ENCODE peak calls at places on chromosomes 2 and 18, in eight cellular contexts. N is upper lobe of left lung, V is GM23338, Z is GM12878, A is Panc1, C is HepG2, J is K562, I is HCT116. H is an unnamed sample. For H3K27me3, the result is how much of the 10 kb centered on the place peaks cover.

GRCh38 chr2:24439971-24440340 is 51.1 kb upstream of the NCOA1 start:
- ATAC-seq in N (no peak), V (no peak), Z (no peak), A (no peak), C (no peak), J (peak), I (no peak), H (no peak)

GRCh38 chr2:188404341-188405004 is 112.8 kb downstream of the GULP1 start:
- ATAC-seq in N (peak), V (no peak), Z (no peak), A (no peak), C (no peak), J (no peak), I (no peak), H (peak)

GRCh38 chr18:52367962-52368745 is 28.2 kb downstream of the DCC start:
- ATAC-seq in N (no peak), V (no peak), Z (no peak), A (no peak), C (no peak), J (no peak), I (no peak), H (no peak)

GRCh38 chr2:31327505-31327904 is 87.0 kb downstream of the XDH start:
- ATAC-seq in N (no peak), V (no peak), Z (no peak), A (no peak), C (no peak), J (no peak), I (no peak), H (no peak)

GRCh38 chr2:36352024-36352398 is 3.6 kb upstream of the CRIM1 start:
- ATAC-seq in N (peak), V (no peak), Z (peak), A (no peak), C (no peak), J (peak), I (peak), H (no peak)

GRCh38 chr2:146220957-146221356 is 1623.9 kb upstream of the ACVR2A start:
- ATAC-seq in N (no peak), V (no peak), Z (peak), A (no peak), C (no peak), J (no peak), I (no peak), H (no peak)

GRCh38 chr2:152655880-152656279 is 61.4 kb downstream of the PRPF40A start:
- ATAC-seq in N (no peak), V (no peak), Z (peak), A (no peak), C (no peak), J (no peak), I (no peak), H (no peak)

GRCh38 chr2:127146820-127147502 is 40.0 kb upstream of the BIN1 start:
- ATAC-seq in N (no peak), V (no peak), Z (no peak), A (no peak), C (no peak), J (no peak), I (no peak), H (no peak)

GRCh38 chr2:232615339-232615738 is 18.1 kb upstream of the EFHD1 start:
- ATAC-seq in N (no peak), V (no peak), Z (no peak), A (no peak), C (no peak), J (no peak), I (no peak), H (no peak)

GRCh38 chr2:206424134-206424533 is 19.2 kb upstream of the ADAM23 start:
- ATAC-seq in N (no peak), V (no peak), Z (no peak), A (no peak), C (no peak), J (no peak), I (no peak), H (no peak)

GRCh38 chr2:228059735-228060134 is 121.8 kb downstream of the SPHKAP start:
- ATAC-seq in N (no peak), V (no peak), Z (no peak), A (no peak), C (no peak), J (no peak), I (no peak), H (no peak)

GRCh38 chr18:22839488-22839930 is 93.6 kb upstream of the RBBP8 start:
- ATAC-seq in N (no peak), V (no peak), Z (peak), A (no peak), C (no peak), J (no peak), I (no peak), H (no peak)

GRCh38 chr2:12686708-12687107 is 30.0 kb upstream of the TRIB2 start:
- ATAC-seq in N (no peak), V (no peak), Z (no peak), A (no peak), C (no peak), J (no peak), I (no peak), H (no peak)

GRCh38 chr2:98730053-98730850 is 680 bp downstream of the MGAT4A start:
- ATAC-seq in N (peak), V (peak), Z (peak), A (peak), C (peak), J (no peak), I (peak), H (peak)

GRCh38 chr2:47486858-47487497 is 84.0 kb downstream of the MSH2 start:
- ATAC-seq in N (no peak), V (no peak), Z (peak), A (no peak), C (no peak), J (peak), I (no peak), H (no peak)

GRCh38 chr2:96928277-96928781 is 58.1 kb downstream of the FAM178B start:
- ATAC-seq in N (peak), V (no peak), Z (no peak), A (no peak), C (no peak), J (no peak), I (no peak), H (peak)

GRCh38 chr2:30188292-30188691 is 41.5 kb downstream of the YPEL5 start:
- ATAC-seq in N (no peak), V (no peak), Z (no peak), A (no peak), C (no peak), J (no peak), I (no peak), H (no peak)

GRCh38 chr18:54381640-54382039 is 23.9 kb downstream of the C18orf54 start:
- ATAC-seq in N (no peak), V (no peak), Z (no peak), A (no peak), C (no peak), J (no peak), I (no peak), H (no peak)

GRCh38 chr2:203543898-203544328 is 8.8 kb upstream of the RAPH1 start:
- ATAC-seq in N (no peak), V (no peak), Z (no peak), A (no peak), C (peak), J (no peak), I (no peak), H (no peak)

GRCh38 chr18:50880108-50880465 is 1.2 kb downstream of the ME2 start:
- ATAC-seq in N (no peak), V (no peak), Z (peak), A (no peak), C (no peak), J (no peak), I (no peak), H (no peak)

GRCh38 chr18:50875966-50876536 is 2.9 kb upstream of the ME2 start:
- ATAC-seq in N (no peak), V (no peak), Z (no peak), A (no peak), C (no peak), J (no peak), I (no peak), H (no peak)

GRCh38 chr18:50878345-50879301 is at the start of gene ME2:
- ATAC-seq in N (peak), V (peak), Z (peak), A (peak), C (peak), J (peak), I (peak), H (peak)

GRCh38 chr18:50877545-50878265 is 1.2 kb upstream of the ME2 start:
- ATAC-seq in N (no peak), V (no peak), Z (no peak), A (no peak), C (no peak), J (no peak), I (no peak), H (no peak)

DNA sequence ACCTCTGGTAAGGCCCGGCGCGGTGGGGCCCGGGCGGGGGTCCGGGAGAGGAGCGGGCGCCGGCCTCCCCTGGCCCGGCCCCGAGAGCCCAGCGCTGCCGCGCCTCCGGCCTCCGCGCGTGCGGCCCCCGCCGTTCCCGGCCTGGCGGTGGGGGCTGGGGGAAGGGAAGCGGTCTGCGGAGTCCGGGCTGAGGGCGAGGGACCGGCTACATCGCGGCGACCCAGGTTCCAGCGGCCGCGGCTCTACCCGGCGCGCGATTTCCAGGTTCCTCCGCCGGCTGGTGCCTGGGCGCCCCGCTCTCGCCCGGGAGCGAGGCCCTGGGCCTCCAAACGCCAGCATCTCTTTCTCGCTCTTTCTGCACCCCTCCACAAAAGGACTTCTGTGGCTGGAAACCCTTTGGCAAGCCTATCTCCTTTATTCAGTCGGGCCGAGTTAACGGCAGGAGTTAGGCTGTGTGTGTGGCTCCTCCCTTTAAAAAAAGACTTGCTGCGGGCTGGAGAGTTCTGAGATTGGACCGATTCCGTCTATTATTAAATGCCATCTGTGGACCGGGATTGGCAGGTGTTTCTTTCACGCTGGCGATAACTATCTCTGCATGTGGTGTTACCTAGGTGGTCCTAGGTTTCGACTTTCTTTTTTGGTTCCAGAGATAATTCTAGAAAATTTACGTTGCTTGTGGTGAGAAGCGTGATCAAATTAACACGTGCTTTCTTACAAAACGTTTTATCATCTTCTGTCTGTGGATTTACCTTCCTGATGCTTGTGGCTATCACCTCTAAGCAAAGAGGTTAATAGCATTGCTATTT is 587 bp downstream of the ME2 start:
- ATAC-seq in N (peak), V (peak), Z (peak), A (peak), C (peak), J (peak), I (peak), H (peak)
- TF ChIP-seq POLR2AphosphoS5 in N (no peak), V (no peak), Z (no peak), A (no peak), C (no peak), J (no peak), I (no peak), H (no peak)

DNA sequence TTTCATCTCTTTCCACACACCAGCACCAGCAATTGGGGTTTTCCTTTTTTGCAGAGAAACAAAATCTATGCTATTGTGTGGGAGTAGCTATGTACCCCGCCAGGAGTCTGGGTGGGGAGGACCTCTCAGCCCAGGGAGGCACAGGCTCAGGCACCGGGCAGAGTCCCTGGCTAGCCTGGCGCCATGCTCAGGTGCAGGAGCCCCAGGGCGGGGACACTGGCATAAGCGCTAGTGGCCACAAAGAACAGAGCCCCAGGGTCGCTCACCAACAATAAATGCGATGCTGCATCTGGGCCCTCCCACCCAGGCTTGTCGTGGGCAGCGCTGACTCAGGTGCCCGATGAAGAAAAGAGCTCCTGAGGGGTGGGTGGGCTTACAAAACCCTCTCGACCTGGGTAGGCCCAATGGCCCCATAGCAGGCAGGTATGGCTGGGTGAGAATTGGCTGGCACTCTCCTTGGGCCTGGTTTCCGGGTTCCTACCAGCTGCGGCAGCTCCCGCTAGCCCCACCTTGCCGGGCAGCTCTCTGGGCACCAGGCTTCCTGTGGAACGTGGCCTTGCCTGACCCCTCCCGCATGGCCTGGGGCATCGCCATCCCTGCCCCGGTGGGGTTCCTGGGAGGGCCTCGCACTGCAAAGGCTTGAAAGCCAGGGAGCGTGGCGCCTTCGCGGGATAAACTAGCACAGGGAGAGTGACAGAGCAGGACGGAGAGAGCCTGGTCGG is 31.8 kb upstream of the COL6A3 start:
- ATAC-seq in N (no peak), V (peak), Z (no peak), A (no peak), C (no peak), J (no peak), I (no peak), H (no peak)
- H3K27me3 ChIP-seq in N (under half), V (under half), Z (under half), A (under half), C (under half), J (under half), I (under half), H (under half)

GRCh38 chr2:234330902-234331301 is 166.0 kb downstream of the ARL4C start:
- ATAC-seq in N (no peak), V (peak), Z (no peak), A (no peak), C (no peak), J (no peak), I (no peak), H (no peak)
- TF ChIP-seq POLR2AphosphoS5 in N (no peak), V (no peak), Z (no peak), A (no peak), C (no peak), J (no peak), I (no peak), H (no peak)

GRCh38 chr18:47254341-47254939 is 3.0 kb upstream of the SKOR2 start:
- ATAC-seq in N (peak), V (peak), Z (peak), A (no peak), C (peak), J (peak), I (no peak), H (no peak)
- H3K27me3 ChIP-seq in N (under half), V (half or more), Z (under half), A (under half), C (under half), J (under half), I (under half), H (half or more)

GRCh38 chr2:239249048-239249447 is 151.8 kb downstream of the HDAC4 start:
- ATAC-seq in N (no peak), V (no peak), Z (no peak), A (no peak), C (no peak), J (no peak), I (no peak), H (no peak)

GRCh38 chr2:239247401-239248245 is 153.2 kb downstream of the HDAC4 start:
- ATAC-seq in N (no peak), V (no peak), Z (no peak), A (no peak), C (peak), J (no peak), I (peak), H (no peak)

GRCh38 chr2:239251971-239252370 is 148.8 kb downstream of the HDAC4 start:
- ATAC-seq in N (no peak), V (no peak), Z (no peak), A (no peak), C (no peak), J (no peak), I (no peak), H (no peak)

GRCh38 chr2:239250216-239251071 is 150.4 kb downstream of the HDAC4 start:
- ATAC-seq in N (no peak), V (no peak), Z (no peak), A (no peak), C (no peak), J (no peak), I (no peak), H (no peak)

GRCh38 chr2:239249781-239250180 is 151.0 kb downstream of the HDAC4 start:
- ATAC-seq in N (peak), V (no peak), Z (no peak), A (no peak), C (no peak), J (no peak), I (peak), H (peak)
- TF ChIP-seq POLR2AphosphoS5 in N (peak), V (no peak), Z (no peak), A (no peak), C (no peak), J (no peak), I (peak), H (peak)

GRCh38 chr2:114040816-114041215 is 150.9 kb downstream of the ACTR3 start:
- ATAC-seq in N (no peak), V (no peak), Z (no peak), A (no peak), C (no peak), J (no peak), I (no peak), H (no peak)
- H3K27me3 ChIP-seq in N (under half), V (under half), Z (under half), A (under half), C (under half), J (under half), I (under half), H (under half)

DNA sequence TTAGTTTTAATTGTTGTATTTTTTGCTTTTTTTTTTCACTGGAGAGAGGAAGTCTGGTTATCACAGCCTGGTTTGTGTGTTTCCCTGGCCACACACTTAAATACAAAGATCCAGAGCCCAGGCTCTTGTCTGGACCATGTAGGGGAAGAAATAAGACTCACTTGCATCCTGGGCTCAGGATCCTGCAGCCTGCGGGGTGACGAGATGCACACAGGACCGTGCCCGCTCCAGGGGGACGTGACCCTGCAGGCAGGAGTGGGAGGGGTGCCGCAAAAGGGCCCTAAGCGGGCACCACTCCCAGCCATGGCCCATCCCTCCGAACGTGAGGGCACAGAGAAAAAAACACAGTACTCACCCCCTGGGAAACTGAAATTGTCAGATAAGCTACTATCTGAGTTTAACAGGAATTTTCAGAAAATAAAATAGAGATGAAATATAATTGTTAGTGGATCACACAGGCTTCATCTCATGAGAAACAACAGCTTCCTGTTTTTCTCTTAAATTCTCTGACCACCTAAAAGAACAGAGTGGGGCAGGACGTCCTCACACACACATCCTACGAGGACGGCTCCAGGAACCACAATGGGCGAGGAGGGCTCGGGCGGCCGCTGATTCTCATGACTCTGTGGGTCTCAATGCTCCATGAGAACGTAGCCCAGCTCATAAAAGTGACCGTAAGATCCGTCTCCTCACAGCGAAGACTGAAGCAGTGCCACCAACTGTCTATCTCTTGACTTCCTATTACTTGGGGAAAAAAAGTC is 142.6 kb upstream of the ALKAL2 start:
- ATAC-seq in N (peak), V (no peak), Z (no peak), A (no peak), C (no peak), J (no peak), I (no peak), H (no peak)
- TF ChIP-seq POLR2AphosphoS5 in N (no peak), V (no peak), Z (no peak), A (no peak), C (no peak), J (no peak), I (no peak), H (no peak)

GRCh38 chr2:3447789-3448317 is 68.4 kb downstream of the TRAPPC12 start:
- ATAC-seq in N (peak), V (no peak), Z (no peak), A (no peak), C (peak), J (no peak), I (no peak), H (peak)

GRCh38 chr2:3451926-3452671 is 67.2 kb downstream of the ADI1 start:
- ATAC-seq in N (no peak), V (peak), Z (no peak), A (peak), C (no peak), J (no peak), I (no peak), H (no peak)

GRCh38 chr2:3449936-3450335 is 69.4 kb downstream of the ADI1 start:
- ATAC-seq in N (no peak), V (no peak), Z (no peak), A (no peak), C (no peak), J (no peak), I (no peak), H (no peak)

GRCh38 chr2:3449106-3449505 is 69.6 kb downstream of the TRAPPC12 start:
- ATAC-seq in N (no peak), V (no peak), Z (no peak), A (no peak), C (no peak), J (no peak), I (no peak), H (no peak)

DNA sequence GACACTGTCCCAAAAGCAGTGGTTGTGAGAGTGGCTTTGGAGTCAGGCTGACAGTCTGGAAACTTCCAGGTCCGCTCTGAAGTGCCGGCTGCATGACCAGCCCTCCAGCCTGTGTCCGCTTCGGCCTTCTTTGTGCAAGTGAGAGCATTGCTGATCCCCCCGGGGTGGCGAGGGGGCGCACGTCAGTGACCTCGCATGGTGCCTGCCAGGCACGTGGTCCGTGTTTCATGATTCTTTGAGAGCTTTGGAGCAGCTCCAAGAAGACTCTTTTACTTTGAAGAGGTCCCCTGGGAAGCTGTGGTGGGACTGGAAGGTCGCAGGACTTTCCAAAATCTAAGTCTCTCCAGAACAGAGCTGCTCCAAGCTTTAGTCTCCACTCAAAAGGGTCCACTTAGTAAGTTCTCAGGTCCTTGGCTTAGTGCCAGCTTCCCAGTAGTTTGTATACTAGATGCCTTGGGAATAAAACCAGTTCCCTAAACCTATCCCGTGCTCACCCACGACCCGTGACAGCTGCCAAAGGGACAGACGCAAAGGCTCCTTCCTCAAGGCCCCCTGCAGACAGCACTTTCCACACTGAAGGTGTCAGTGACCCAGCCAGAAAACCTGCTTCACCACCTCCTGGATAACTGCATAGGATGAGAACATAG is 68.8 kb downstream of the ADI1 start:
- ATAC-seq in N (no peak), V (no peak), Z (no peak), A (no peak), C (no peak), J (no peak), I (no peak), H (no peak)
- H3K27me3 ChIP-seq in N (under half), V (under half), Z (under half), A (under half), C (under half), J (under half), I (under half), H (under half)

GRCh38 chr2:107001964-107002696 is 116.2 kb upstream of the ST6GAL2 start:
- ATAC-seq in N (no peak), V (no peak), Z (no peak), A (no peak), C (no peak), J (no peak), I (no peak), H (no peak)
- TF ChIP-seq POLR2AphosphoS5 in N (no peak), V (no peak), Z (no peak), A (no peak), C (no peak), J (no peak), I (no peak), H (no peak)

GRCh38 chr2:88077076-88077475 is 9.5 kb downstream of the SMYD1 start:
- ATAC-seq in N (no peak), V (no peak), Z (no peak), A (no peak), C (peak), J (no peak), I (no peak), H (no peak)
- H3K27me3 ChIP-seq in N (under half), V (under half), Z (under half), A (under half), C (under half), J (under half), I (under half), H (under half)